ENCODE peak calls at places on chromosomes 2 and 18, in six cellular contexts. M, H, I, N, R and E are unnamed samples.

GRCh38 chr18:50870138-50870845 is 8.6 kb upstream of the ME2 start:
- DNase-seq in M (no peak), H (no peak), I (peak; percentile 52), N (peak; percentile 34), R (no peak), E (no peak)

GRCh38 chr2:42834161-42834560 is 41.8 kb upstream of the HAAO start:
- DNase-seq in M (no peak), H (no peak), I (no peak), N (no peak), R (no peak), E (no peak)

GRCh38 chr2:134679740-134680139 is 39.1 kb downstream of the TMEM163 start:
- DNase-seq in M (no peak), H (no peak), I (no peak), N (no peak), R (no peak), E (no peak)

GRCh38 chr18:3002766-3003165 is 10.2 kb downstream of the LPIN2 start:
- DNase-seq in M (no peak), H (no peak), I (no peak), N (no peak), R (no peak), E (no peak)

GRCh38 chr2:174683392-174683759 is 80.9 kb downstream of the CHRNA1 start:
- DNase-seq in M (no peak), H (no peak), I (peak; percentile 16), N (no peak), R (no peak), E (no peak)

GRCh38 chr18:24530630-24531111 is 70.2 kb downstream of the HRH4 start:
- DNase-seq in M (no peak), H (no peak), I (peak; percentile 23), N (peak; percentile 32), R (no peak), E (peak; percentile 29)

GRCh38 chr2:240293865-240294461 is 141.5 kb upstream of the GPC1 start:
- DNase-seq in M (peak; percentile 82), H (no peak), I (no peak), N (peak; percentile 77), R (no peak), E (no peak)

GRCh38 chr2:117979911-117980341 is 33.9 kb downstream of the CCDC93 start:
- DNase-seq in M (no peak), H (no peak), I (no peak), N (no peak), R (no peak), E (no peak)

GRCh38 chr2:240893363-240893828 is 2.6 kb downstream of the MAB21L4 start:
- DNase-seq in M (no peak), H (no peak), I (peak; percentile 65), N (no peak), R (no peak), E (peak; percentile 65)

GRCh38 chr2:102138331-102138730 is 4.2 kb upstream of the IL1R1 start:
- DNase-seq in M (no peak), H (no peak), I (no peak), N (no peak), R (no peak), E (no peak)

GRCh38 chr18:67425724-67426123 is 90.8 kb downstream of the DSEL start:
- DNase-seq in M (no peak), H (no peak), I (peak; percentile 72), N (no peak), R (no peak), E (no peak)

GRCh38 chr2:241635756-241636155 is 1.2 kb downstream of the THAP4 start:
- DNase-seq in M (no peak), H (no peak), I (no peak), N (no peak), R (no peak), E (no peak)

GRCh38 chr2:177551989-177552413 is 159.4 kb downstream of the AGPS start:
- DNase-seq in M (peak; percentile 86), H (no peak), I (no peak), N (peak; percentile 58), R (peak; percentile 22), E (no peak)

GRCh38 chr18:48412339-48412929 is 3.3 kb upstream of the ZBTB7C start:
- DNase-seq in M (peak; percentile 29), H (no peak), I (no peak), N (no peak), R (no peak), E (peak; percentile 44)

GRCh38 chr2:74385396-74385795 is 5.3 kb upstream of the DCTN1 start:
- DNase-seq in M (no peak), H (no peak), I (no peak), N (no peak), R (no peak), E (no peak)

GRCh38 chr2:64996914-64997313 is 7.7 kb downstream of the SLC1A4 start:
- DNase-seq in M (no peak), H (no peak), I (no peak), N (no peak), R (no peak), E (no peak)
- TF ChIP-seq CTCF in M (peak; percentile 31), H (no peak), I (no peak), N (no peak), R (no peak), E (no peak)

DNA sequence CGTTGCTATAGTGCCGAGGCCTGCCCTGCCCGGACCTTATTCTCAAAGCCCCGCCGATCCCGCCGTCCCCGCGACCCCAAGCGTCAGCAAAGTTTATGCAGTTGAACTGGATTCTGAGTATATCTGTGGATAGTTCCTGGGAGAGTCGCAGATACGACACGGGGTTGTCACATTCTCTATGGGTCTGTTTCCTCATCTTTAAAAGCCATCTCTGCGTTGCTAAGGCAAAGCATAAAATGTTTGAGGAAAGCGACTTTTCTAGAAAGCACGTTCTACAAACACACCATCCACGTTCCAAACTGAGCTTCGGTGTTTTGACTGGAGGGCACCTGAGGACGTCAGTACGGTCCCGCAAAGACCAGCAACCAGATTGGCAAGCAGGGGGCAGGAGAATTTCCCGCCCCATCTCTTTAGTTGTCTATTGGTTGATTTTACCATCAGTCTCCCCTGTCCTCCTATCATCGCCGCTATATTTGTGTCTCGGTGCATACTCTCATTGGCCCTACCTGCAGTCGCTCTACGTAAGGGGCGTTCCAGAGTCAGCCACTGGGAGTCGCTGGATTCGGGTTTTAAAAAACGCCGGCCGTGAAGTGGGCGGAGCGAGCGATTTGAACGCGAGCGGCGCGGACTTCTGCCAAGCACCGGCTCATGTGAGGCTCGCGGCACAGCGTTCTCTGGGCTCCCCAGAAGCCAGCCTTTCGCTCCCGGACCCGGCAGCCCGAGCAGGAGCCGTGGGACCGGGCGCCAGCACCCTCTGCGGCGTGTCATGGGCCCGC is at the start of gene CENPA:
- DNase-seq in M (peak; percentile 97), H (peak; percentile 97), I (peak; percentile 100), N (peak; percentile 97), R (peak; percentile 88), E (peak; percentile 95)
- TF ChIP-seq CTCF in M (peak; percentile 6), H (peak; percentile 68), I (no peak), N (peak; percentile 41), R (peak; percentile 35), E (no peak)

GRCh38 chr2:157782057-157782845 is 93.9 kb downstream of the ACVR1 start:
- DNase-seq in M (no peak), H (no peak), I (no peak), N (no peak), R (no peak), E (no peak)
- TF ChIP-seq CTCF in M (peak; percentile 29), H (peak; percentile 19), I (no peak), N (peak; percentile 31), R (peak; percentile 30), E (peak; percentile 25)

GRCh38 chr2:108182489-108182888 is 57.3 kb upstream of the SULT1C3 start:
- DNase-seq in M (peak; percentile 29), H (no peak), I (no peak), N (no peak), R (no peak), E (peak; percentile 43)
- TF ChIP-seq CTCF in M (peak; percentile 35), H (no peak), I (no peak), N (no peak), R (no peak), E (peak; percentile 26)

GRCh38 chr2:2103320-2103719 is 227.8 kb downstream of the MYT1L start:
- DNase-seq in M (peak; percentile 22), H (no peak), I (no peak), N (no peak), R (no peak), E (no peak)

GRCh38 chr2:2102870-2103269 is 228.2 kb downstream of the MYT1L start:
- DNase-seq in M (no peak), H (no peak), I (no peak), N (no peak), R (no peak), E (no peak)

GRCh38 chr2:2098458-2099167 is 232.5 kb downstream of the MYT1L start:
- DNase-seq in M (no peak), H (no peak), I (no peak), N (no peak), R (no peak), E (no peak)

GRCh38 chr2:2104331-2104730 is 226.7 kb downstream of the MYT1L start:
- DNase-seq in M (no peak), H (no peak), I (no peak), N (no peak), R (no peak), E (no peak)

GRCh38 chr2:2101924-2102323 is 229.2 kb downstream of the MYT1L start:
- DNase-seq in M (no peak), H (no peak), I (no peak), N (no peak), R (no peak), E (no peak)
- TF ChIP-seq CTCF in M (peak; percentile 60), H (no peak), I (no peak), N (peak; percentile 7), R (peak; percentile 49), E (peak; percentile 48)

GRCh38 chr2:30981101-30981500 is 157.1 kb downstream of the GALNT14 start:
- DNase-seq in M (no peak), H (no peak), I (no peak), N (no peak), R (no peak), E (no peak)
- TF ChIP-seq CTCF in M (no peak), H (no peak), I (no peak), N (no peak), R (no peak), E (no peak)